ENCODE peak calls at places on chromosomes 1 and 21, in eight cellular contexts. One of them, this sample, is unnamed.
A peak's percentile ranks its signal among the peaks of the same experiment; 100 is the strongest.

GRCh38 chr1:232986000-232986922 is 35.9 kb downstream of the NTPCR start:
- DNase-seq in gastrocnemius medialis: no peak
- DNase-seq in prostate gland: no peak
- DNase-seq in ovary: no peak
- DNase-seq in IMR-90: no peak
- DNase-seq in body of pancreas: no peak
- DNase-seq in transverse colon: no peak
- DNase-seq in uterus: no peak
- DNase-seq in this sample: no peak

GRCh38 chr1:21451981-21452411 is 12.1 kb downstream of the NBPF3 start:
- DNase-seq in IMR-90: peak; percentile 62
- DNase-seq in ovary: no peak
- DNase-seq in uterus: no peak
- DNase-seq in gastrocnemius medialis: no peak
- DNase-seq in body of pancreas: no peak
- DNase-seq in transverse colon: no peak
- DNase-seq in prostate gland: no peak
- DNase-seq in this sample: no peak

GRCh38 chr1:48228156-48228555 is 5.6 kb downstream of the SLC5A9 start:
- DNase-seq in ovary: no peak
- DNase-seq in prostate gland: no peak
- DNase-seq in uterus: no peak
- DNase-seq in gastrocnemius medialis: no peak
- DNase-seq in IMR-90: no peak
- DNase-seq in body of pancreas: no peak
- DNase-seq in transverse colon: no peak
- DNase-seq in this sample: no peak

GRCh38 chr21:43690346-43690745 is 28.6 kb upstream of the PDXK start:
- DNase-seq in prostate gland: no peak
- DNase-seq in body of pancreas: no peak
- DNase-seq in ovary: no peak
- DNase-seq in IMR-90: no peak
- DNase-seq in gastrocnemius medialis: no peak
- DNase-seq in uterus: no peak
- DNase-seq in transverse colon: no peak
- DNase-seq in this sample: no peak

GRCh38 chr1:6262570-6263420 is 1.9 kb upstream of the GPR153 start:
- DNase-seq in IMR-90: no peak
- DNase-seq in transverse colon: peak; percentile 36
- DNase-seq in ovary: peak; percentile 62
- DNase-seq in uterus: peak; percentile 51
- DNase-seq in prostate gland: no peak
- DNase-seq in gastrocnemius medialis: peak; percentile 19
- DNase-seq in body of pancreas: no peak
- DNase-seq in this sample: no peak

GRCh38 chr1:245715970-245716369 is 561.2 kb downstream of the KIF26B start:
- DNase-seq in uterus: no peak
- DNase-seq in IMR-90: peak; percentile 85
- DNase-seq in gastrocnemius medialis: no peak
- DNase-seq in transverse colon: no peak
- DNase-seq in body of pancreas: no peak
- DNase-seq in ovary: no peak
- DNase-seq in prostate gland: no peak
- DNase-seq in this sample: no peak

GRCh38 chr1:30085814-30086770 is 637.3 kb downstream of the MATN1 start:
- DNase-seq in uterus: peak; percentile 64
- DNase-seq in transverse colon: peak; percentile 41
- DNase-seq in gastrocnemius medialis: no peak
- DNase-seq in prostate gland: no peak
- DNase-seq in IMR-90: peak; percentile 31
- DNase-seq in ovary: peak; percentile 53
- DNase-seq in body of pancreas: peak; percentile 61
- DNase-seq in this sample: peak; percentile 34

GRCh38 chr1:176934370-176934769 is 230.1 kb downstream of the ASTN1 start:
- DNase-seq in ovary: no peak
- DNase-seq in IMR-90: no peak
- DNase-seq in transverse colon: no peak
- DNase-seq in prostate gland: no peak
- DNase-seq in gastrocnemius medialis: no peak
- DNase-seq in uterus: no peak
- DNase-seq in body of pancreas: no peak
- DNase-seq in this sample: no peak

GRCh38 chr1:85936470-85936869 is 220.1 kb downstream of the COL24A1 start:
- DNase-seq in prostate gland: no peak
- DNase-seq in IMR-90: no peak
- DNase-seq in ovary: no peak
- DNase-seq in uterus: no peak
- DNase-seq in body of pancreas: no peak
- DNase-seq in gastrocnemius medialis: peak; percentile 12
- DNase-seq in transverse colon: no peak
- DNase-seq in this sample: peak; percentile 26

GRCh38 chr21:23686737-23687136 is 1920.5 kb downstream of the MRPL39 start:
- DNase-seq in transverse colon: no peak
- DNase-seq in body of pancreas: no peak
- DNase-seq in prostate gland: no peak
- DNase-seq in ovary: no peak
- DNase-seq in gastrocnemius medialis: no peak
- DNase-seq in IMR-90: no peak
- DNase-seq in uterus: no peak
- DNase-seq in this sample: no peak

GRCh38 chr1:26482921-26483320 is 10.7 kb downstream of the HMGN2 start:
- DNase-seq in ovary: no peak
- DNase-seq in gastrocnemius medialis: no peak
- DNase-seq in prostate gland: no peak
- DNase-seq in body of pancreas: no peak
- DNase-seq in IMR-90: peak; percentile 68
- DNase-seq in uterus: no peak
- DNase-seq in transverse colon: no peak
- DNase-seq in this sample: no peak

GRCh38 chr1:151980287-151981177 is 13.1 kb downstream of the S100A10 start:
- DNase-seq in transverse colon: peak; percentile 37
- DNase-seq in prostate gland: no peak
- DNase-seq in IMR-90: peak; percentile 37
- DNase-seq in body of pancreas: no peak
- DNase-seq in gastrocnemius medialis: no peak
- DNase-seq in uterus: peak; percentile 50
- DNase-seq in ovary: no peak
- DNase-seq in this sample: peak; percentile 67

GRCh38 chr1:15843826-15844572 is 3.5 kb upstream of the SPEN start:
- DNase-seq in gastrocnemius medialis: no peak
- DNase-seq in transverse colon: no peak
- DNase-seq in uterus: no peak
- DNase-seq in ovary: no peak
- DNase-seq in prostate gland: no peak
- DNase-seq in body of pancreas: no peak
- DNase-seq in IMR-90: no peak
- DNase-seq in this sample: no peak

GRCh38 chr1:178540646-178541045 is 27.7 kb downstream of the TEX35 start:
- DNase-seq in gastrocnemius medialis: no peak
- DNase-seq in prostate gland: no peak
- DNase-seq in uterus: no peak
- DNase-seq in IMR-90: peak; percentile 94
- DNase-seq in ovary: no peak
- DNase-seq in body of pancreas: no peak
- DNase-seq in transverse colon: no peak
- DNase-seq in this sample: no peak

GRCh38 chr1:5504364-5504740 is 487.9 kb downstream of the NPHP4 start:
- DNase-seq in gastrocnemius medialis: no peak
- DNase-seq in uterus: no peak
- DNase-seq in body of pancreas: no peak
- DNase-seq in ovary: no peak
- DNase-seq in prostate gland: no peak
- DNase-seq in IMR-90: no peak
- DNase-seq in transverse colon: no peak
- DNase-seq in this sample: no peak

GRCh38 chr1:109904105-109904817 is 6.4 kb upstream of the CSF1 start:
- DNase-seq in body of pancreas: peak; percentile 57
- DNase-seq in ovary: no peak
- DNase-seq in gastrocnemius medialis: no peak
- DNase-seq in uterus: no peak
- DNase-seq in prostate gland: no peak
- DNase-seq in IMR-90: no peak
- DNase-seq in transverse colon: no peak
- DNase-seq in this sample: no peak

GRCh38 chr1:82704393-82704792 is 903.7 kb downstream of the ADGRL2 start:
- DNase-seq in body of pancreas: no peak
- DNase-seq in uterus: no peak
- DNase-seq in prostate gland: no peak
- DNase-seq in ovary: no peak
- DNase-seq in IMR-90: no peak
- DNase-seq in transverse colon: no peak
- DNase-seq in gastrocnemius medialis: no peak
- DNase-seq in this sample: no peak

GRCh38 chr21:46148106-46148505 is 7.3 kb downstream of the FTCD start:
- DNase-seq in gastrocnemius medialis: no peak
- DNase-seq in body of pancreas: no peak
- DNase-seq in transverse colon: no peak
- DNase-seq in prostate gland: no peak
- DNase-seq in IMR-90: no peak
- DNase-seq in ovary: peak; percentile 9
- DNase-seq in uterus: peak; percentile 7
- DNase-seq in this sample: no peak

GRCh38 chr21:41247976-41248545 is 68.5 kb upstream of the FAM3B start:
- DNase-seq in body of pancreas: no peak
- DNase-seq in gastrocnemius medialis: no peak
- DNase-seq in IMR-90: no peak
- DNase-seq in ovary: no peak
- DNase-seq in prostate gland: no peak
- DNase-seq in uterus: no peak
- DNase-seq in transverse colon: no peak
- DNase-seq in this sample: no peak

GRCh38 chr1:186841599-186841998 is 12.8 kb downstream of the PLA2G4A start:
- DNase-seq in gastrocnemius medialis: no peak
- DNase-seq in prostate gland: no peak
- DNase-seq in ovary: no peak
- DNase-seq in uterus: no peak
- DNase-seq in IMR-90: peak; percentile 9
- DNase-seq in transverse colon: no peak
- DNase-seq in body of pancreas: no peak
- DNase-seq in this sample: no peak

GRCh38 chr1:66503841-66504470 is 30.0 kb upstream of the SGIP1 start:
- DNase-seq in IMR-90: peak; percentile 81
- DNase-seq in ovary: no peak
- DNase-seq in uterus: peak; percentile 20
- DNase-seq in body of pancreas: peak; percentile 37
- DNase-seq in prostate gland: peak; percentile 29
- DNase-seq in gastrocnemius medialis: no peak
- DNase-seq in transverse colon: peak; percentile 38
- DNase-seq in this sample: no peak

GRCh38 chr1:82759035-82759434 is 958.3 kb downstream of the ADGRL2 start:
- DNase-seq in ovary: no peak
- DNase-seq in uterus: no peak
- DNase-seq in transverse colon: no peak
- DNase-seq in IMR-90: no peak
- DNase-seq in gastrocnemius medialis: no peak
- DNase-seq in body of pancreas: no peak
- DNase-seq in prostate gland: no peak
- DNase-seq in this sample: no peak

GRCh38 chr1:1334835-1335234 is 3.8 kb downstream of the TAS1R3 start:
- DNase-seq in transverse colon: no peak
- DNase-seq in prostate gland: no peak
- DNase-seq in ovary: no peak
- DNase-seq in gastrocnemius medialis: no peak
- DNase-seq in IMR-90: no peak
- DNase-seq in uterus: no peak
- DNase-seq in body of pancreas: no peak
- DNase-seq in this sample: no peak

GRCh38 chr1:10943991-10944730 is 68.3 kb upstream of the TARDBP start:
- DNase-seq in gastrocnemius medialis: no peak
- DNase-seq in transverse colon: peak; percentile 75
- DNase-seq in prostate gland: peak; percentile 44
- DNase-seq in IMR-90: no peak
- DNase-seq in body of pancreas: peak; percentile 64
- DNase-seq in ovary: no peak
- DNase-seq in uterus: peak; percentile 42
- DNase-seq in this sample: peak; percentile 48
- H3K4me3 ChIP-seq in gastrocnemius medialis: peak overlapping the region; percentile 45
- H3K4me3 ChIP-seq in transverse colon: peak overlapping the region; percentile 23
- H3K4me3 ChIP-seq in prostate gland: peak overlapping the region; percentile 21
- H3K4me3 ChIP-seq in IMR-90: peak overlapping the region; percentile 30
- H3K4me3 ChIP-seq in body of pancreas: peak overlapping the region; percentile 8
- H3K4me3 ChIP-seq in ovary: peak overlapping the region; percentile 29
- H3K4me3 ChIP-seq in uterus: peak overlapping the region; percentile 28
- H3K4me3 ChIP-seq in this sample: no peak overlapping the region

DNA sequence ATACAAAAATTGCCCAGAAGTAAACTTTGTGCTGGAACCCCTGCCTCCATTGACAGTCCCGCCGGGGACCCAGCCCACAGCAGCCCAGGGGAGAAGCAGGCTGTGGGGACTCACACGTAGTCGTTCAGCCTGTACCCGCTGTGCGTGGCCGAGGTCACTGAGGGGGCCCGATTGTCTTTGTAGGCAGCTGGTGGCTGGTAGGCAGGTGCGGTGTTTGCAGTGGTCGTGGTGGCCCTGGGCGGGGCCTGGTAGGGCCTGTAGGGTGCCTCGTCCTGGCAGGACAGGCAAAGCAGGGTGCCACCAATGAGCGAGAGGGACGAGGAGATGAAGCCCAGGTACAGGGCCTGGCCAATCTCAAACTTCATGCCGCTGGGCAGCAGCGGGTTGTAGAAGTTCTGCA is 19.1 kb downstream of the CLDN14 start:
- DNase-seq in uterus: no peak
- DNase-seq in IMR-90: no peak
- DNase-seq in ovary: no peak
- DNase-seq in gastrocnemius medialis: no peak
- DNase-seq in body of pancreas: no peak
- DNase-seq in prostate gland: no peak
- DNase-seq in transverse colon: no peak
- DNase-seq in this sample: no peak
- TF ChIP-seq POLR2A in uterus: no peak
- TF ChIP-seq POLR2A in IMR-90: no peak
- TF ChIP-seq POLR2A in ovary: no peak
- TF ChIP-seq POLR2A in gastrocnemius medialis: no peak
- TF ChIP-seq POLR2A in body of pancreas: no peak
- TF ChIP-seq POLR2A in prostate gland: no peak
- TF ChIP-seq POLR2A in transverse colon: no peak
- TF ChIP-seq POLR2A in this sample: no peak

GRCh38 chr1:244248426-244248825 is 197.3 kb downstream of the ZBTB18 start:
- DNase-seq in IMR-90: no peak
- DNase-seq in body of pancreas: no peak
- DNase-seq in prostate gland: no peak
- DNase-seq in ovary: no peak
- DNase-seq in uterus: no peak
- DNase-seq in gastrocnemius medialis: no peak
- DNase-seq in transverse colon: no peak
- DNase-seq in this sample: no peak
- H3K27ac ChIP-seq in IMR-90: no peak overlapping the region
- H3K27ac ChIP-seq in body of pancreas: no peak overlapping the region
- H3K27ac ChIP-seq in prostate gland: no peak overlapping the region
- H3K27ac ChIP-seq in ovary: no peak overlapping the region
- H3K27ac ChIP-seq in uterus: no peak overlapping the region
- H3K27ac ChIP-seq in gastrocnemius medialis: no peak overlapping the region
- H3K27ac ChIP-seq in transverse colon: no peak overlapping the region
- H3K27ac ChIP-seq in this sample: no peak overlapping the region

DNA sequence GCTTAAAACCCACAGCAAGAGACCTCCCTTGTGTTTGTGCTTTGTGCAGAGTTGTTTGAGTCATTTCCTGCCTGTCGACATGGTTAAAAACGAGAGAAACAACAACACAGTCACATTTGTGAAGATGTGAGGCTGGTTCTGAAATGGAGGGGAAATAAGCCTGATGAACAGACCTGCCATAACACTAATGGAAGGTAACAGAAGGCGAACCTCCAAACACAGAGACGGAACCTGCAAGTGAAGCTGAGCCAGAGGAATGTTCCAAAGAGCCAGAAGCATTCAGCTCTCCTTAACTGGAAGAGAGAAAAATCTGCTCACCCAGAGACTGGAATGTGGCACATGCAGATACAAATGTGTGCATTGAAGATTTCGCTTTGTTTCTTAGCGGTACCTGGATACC is 53.2 kb upstream of the RAVER2 start:
- DNase-seq in IMR-90: peak; percentile 48
- DNase-seq in gastrocnemius medialis: no peak
- DNase-seq in transverse colon: no peak
- DNase-seq in ovary: no peak
- DNase-seq in body of pancreas: no peak
- DNase-seq in prostate gland: no peak
- DNase-seq in uterus: no peak
- DNase-seq in this sample: no peak
- H3K4me3 ChIP-seq in IMR-90: no peak overlapping the region
- H3K4me3 ChIP-seq in gastrocnemius medialis: no peak overlapping the region
- H3K4me3 ChIP-seq in transverse colon: no peak overlapping the region
- H3K4me3 ChIP-seq in ovary: no peak overlapping the region
- H3K4me3 ChIP-seq in body of pancreas: no peak overlapping the region
- H3K4me3 ChIP-seq in prostate gland: no peak overlapping the region
- H3K4me3 ChIP-seq in uterus: no peak overlapping the region
- H3K4me3 ChIP-seq in this sample: no peak overlapping the region